ENCODE peak calls at places on chromosomes 1 and 21, in eight cellular contexts. N, G, F, Y, S, K, V and Z are unnamed samples.

GRCh38 chr1:106435269-106435668 is 621.2 kb upstream of the PRMT6 start:
- DNase-seq in N (no peak), G (no peak), F (no peak), Y (no peak), S (no peak), K (no peak), V (no peak), Z (no peak)

GRCh38 chr1:173871091-173871490 is 2.9 kb downstream of the ZBTB37 start:
- DNase-seq in N (no peak), G (peak; percentile 45), F (no peak), Y (no peak), S (no peak), K (no peak), V (no peak), Z (no peak)

GRCh38 chr1:209235170-209235569 is 348.3 kb upstream of the CAMK1G start:
- DNase-seq in N (no peak), G (no peak), F (no peak), Y (no peak), S (no peak), K (no peak), V (no peak), Z (no peak)

GRCh38 chr1:59768752-59769411 is 45.9 kb upstream of the HOOK1 start:
- DNase-seq in N (no peak), G (no peak), F (peak; percentile 9), Y (no peak), S (no peak), K (no peak), V (no peak), Z (no peak)

GRCh38 chr1:154584267-154584994 is 16.9 kb downstream of the CHRNB2 start:
- DNase-seq in N (no peak), G (no peak), F (no peak), Y (no peak), S (no peak), K (no peak), V (no peak), Z (no peak)

GRCh38 chr21:39726133-39726532 is 18.9 kb upstream of the IGSF5 start:
- DNase-seq in N (no peak), G (no peak), F (no peak), Y (no peak), S (no peak), K (no peak), V (no peak), Z (no peak)

GRCh38 chr1:17919525-17920439 is 164.6 kb downstream of the ACTL8 start:
- DNase-seq in N (no peak), G (peak; percentile 55), F (no peak), Y (peak; percentile 19), S (peak; percentile 78), K (no peak), V (peak; percentile 41), Z (no peak)

GRCh38 chr1:28449904-28450303 is 55.9 kb upstream of the RCC1 start:
- DNase-seq in N (no peak), G (peak; percentile 88), F (no peak), Y (no peak), S (peak; percentile 33), K (peak; percentile 38), V (no peak), Z (peak; percentile 36)

GRCh38 chr1:209603877-209604276 is 20.4 kb downstream of the CAMK1G start:
- DNase-seq in N (no peak), G (no peak), F (no peak), Y (no peak), S (no peak), K (no peak), V (no peak), Z (no peak)

GRCh38 chr1:222794656-222795474 is 20.0 kb upstream of the DISP1 start:
- DNase-seq in N (no peak), G (no peak), F (no peak), Y (no peak), S (no peak), K (no peak), V (no peak), Z (no peak)

GRCh38 chr1:63557365-63557987 is 34.2 kb downstream of the EFCAB7 start:
- DNase-seq in N (no peak), G (peak; percentile 50), F (no peak), Y (peak; percentile 35), S (peak; percentile 19), K (no peak), V (no peak), Z (no peak)

GRCh38 chr1:12404918-12405317 is 175.1 kb downstream of the VPS13D start:
- DNase-seq in N (no peak), G (no peak), F (no peak), Y (no peak), S (no peak), K (no peak), V (no peak), Z (no peak)

GRCh38 chr1:177983824-177984528 is 14.1 kb upstream of the SEC16B start:
- DNase-seq in N (peak; percentile 81), G (peak; percentile 27), F (no peak), Y (no peak), S (peak; percentile 29), K (no peak), V (no peak), Z (no peak)

GRCh38 chr1:247295274-247295684 is 36.4 kb downstream of the ZNF496 start:
- DNase-seq in N (no peak), G (no peak), F (no peak), Y (no peak), S (no peak), K (no peak), V (no peak), Z (no peak)

GRCh38 chr1:165050246-165050645 is 306.3 kb downstream of the LMX1A start:
- DNase-seq in N (no peak), G (no peak), F (no peak), Y (no peak), S (no peak), K (no peak), V (no peak), Z (no peak)

DNA sequence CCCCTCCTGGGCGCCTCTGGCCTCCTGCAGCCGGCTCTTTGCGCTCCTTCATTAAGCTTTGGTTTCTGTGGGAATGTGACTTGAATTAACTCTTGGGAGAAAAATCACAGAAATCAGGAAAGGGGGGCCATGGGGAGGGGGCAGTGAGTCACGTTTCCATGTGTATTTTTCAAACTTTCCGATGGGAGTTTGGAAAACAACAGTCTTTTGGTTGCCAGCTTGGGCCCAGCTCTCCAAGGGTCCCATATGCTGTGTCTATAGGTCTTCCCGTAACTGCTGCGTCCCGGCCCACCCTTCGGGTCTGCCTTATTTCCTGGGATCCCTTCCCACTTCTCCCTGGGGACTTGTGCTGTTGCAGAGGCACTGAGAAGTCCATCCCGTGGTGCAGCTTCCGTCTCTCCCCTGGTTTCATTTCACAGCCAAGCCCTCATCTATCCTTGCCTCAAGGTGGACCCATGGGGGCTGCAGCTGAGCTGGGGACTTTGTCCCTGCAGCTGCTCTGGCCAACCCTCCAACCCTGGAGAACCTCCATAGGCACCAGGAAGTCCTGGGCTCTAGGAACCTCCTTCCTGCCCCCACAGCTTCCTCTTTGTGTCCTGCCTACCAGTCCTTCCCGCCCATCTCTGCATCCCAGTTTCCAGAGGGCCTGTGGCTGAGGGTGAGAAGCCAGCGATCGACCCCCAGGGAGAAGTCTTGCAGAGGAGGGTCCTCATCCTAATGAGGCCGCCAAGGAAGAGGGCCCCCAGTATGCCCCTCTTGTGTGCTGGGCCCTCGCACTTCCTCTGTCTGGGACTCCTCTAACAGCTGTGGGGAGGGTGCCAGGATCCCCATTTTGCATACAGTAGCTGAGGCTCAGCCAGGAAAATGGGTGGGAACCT is 11.6 kb upstream of the LMNA start:
- DNase-seq in N (peak; percentile 72), G (no peak), F (no peak), Y (no peak), S (no peak), K (no peak), V (no peak), Z (no peak)
- TF ChIP-seq POLR2AphosphoS5 in N (no peak), G (no peak), F (no peak), Y (peak; percentile 62), S (no peak), K (no peak), V (no peak), Z (no peak)

DNA sequence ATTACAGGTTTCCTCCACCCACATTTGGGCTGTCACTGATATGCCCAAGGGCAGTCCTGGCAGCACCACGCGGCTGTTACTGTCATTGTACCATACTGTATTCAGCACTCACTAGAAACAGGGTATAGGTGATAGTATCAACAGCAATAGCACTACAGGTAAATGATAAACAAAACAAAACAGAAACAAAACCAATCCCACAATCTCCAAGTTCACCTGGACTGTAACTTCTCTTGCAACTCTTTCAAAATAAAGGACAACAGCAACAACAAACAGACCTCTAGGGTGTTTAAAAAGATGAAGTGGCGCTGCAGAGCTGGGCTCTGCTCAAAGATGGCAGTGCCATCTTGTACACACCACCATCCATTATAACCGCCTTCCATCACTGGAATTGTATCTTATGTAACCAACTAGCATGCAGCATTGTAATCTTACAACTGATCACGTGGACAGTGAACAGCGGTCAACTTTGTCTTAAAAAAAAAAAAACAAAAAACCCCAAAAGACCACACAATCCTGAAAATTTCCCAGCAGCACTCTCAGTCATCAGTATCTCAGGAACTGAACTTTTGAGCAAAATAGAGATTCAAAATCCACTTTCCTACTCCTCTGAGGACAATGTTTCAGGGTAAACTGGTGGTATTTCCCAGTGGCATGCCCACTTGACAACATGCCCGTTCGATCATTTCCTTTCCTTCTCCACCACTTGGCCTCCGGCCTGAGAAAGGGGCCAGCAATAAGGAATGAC is 3.8 kb downstream of the IRF2BP2 start:
- DNase-seq in N (no peak), G (peak; percentile 46), F (no peak), Y (no peak), S (no peak), K (no peak), V (peak; percentile 86), Z (no peak)
- TF ChIP-seq POLR2AphosphoS5 in N (peak; percentile 78), G (no peak), F (peak; percentile 48), Y (peak; percentile 16), S (no peak), K (peak; percentile 33), V (no peak), Z (peak; percentile 75)

GRCh38 chr1:3730556-3731247 is 21.5 kb upstream of the CCDC27 start:
- DNase-seq in N (no peak), G (no peak), F (no peak), Y (no peak), S (no peak), K (no peak), V (no peak), Z (no peak)

GRCh38 chr1:3727042-3727824 is 25.0 kb upstream of the CCDC27 start:
- DNase-seq in N (no peak), G (peak; percentile 80), F (no peak), Y (no peak), S (peak; percentile 78), K (peak; percentile 80), V (no peak), Z (peak; percentile 70)

GRCh38 chr1:3729594-3730555 is 22.4 kb upstream of the CCDC27 start:
- DNase-seq in N (no peak), G (no peak), F (no peak), Y (no peak), S (no peak), K (no peak), V (no peak), Z (no peak)

GRCh38 chr1:3725366-3725765 is 26.9 kb upstream of the CCDC27 start:
- DNase-seq in N (no peak), G (no peak), F (no peak), Y (no peak), S (no peak), K (no peak), V (no peak), Z (no peak)

GRCh38 chr1:3727825-3728776 is 24.1 kb upstream of the CCDC27 start:
- DNase-seq in N (no peak), G (no peak), F (no peak), Y (no peak), S (no peak), K (no peak), V (no peak), Z (no peak)
- TF ChIP-seq POLR2AphosphoS5 in N (no peak), G (no peak), F (no peak), Y (no peak), S (no peak), K (no peak), V (no peak), Z (no peak)

GRCh38 chr21:21165063-21165645 is 166.9 kb downstream of the NCAM2 start:
- DNase-seq in N (no peak), G (no peak), F (no peak), Y (no peak), S (peak; percentile 14), K (no peak), V (no peak), Z (no peak)
- TF ChIP-seq POLR2AphosphoS5 in N (peak; percentile 70), G (no peak), F (no peak), Y (no peak), S (peak; percentile 41), K (no peak), V (no peak), Z (no peak)